ENCODE peak calls at places on chromosome 21, in seven cellular contexts. Y is neuronal stem cell, C is H9, G is mesendoderm, F is IMR-90, A is mesenchymal stem cell, P is H1. E is an unnamed sample.
A peak's percentile ranks its signal among the peaks of the same experiment; 100 is the strongest.

GRCh38 chr21:42003051-42003461 is 7.1 kb downstream of the ZBTB21 start:
- DNase-seq in A (peak; percentile 50), F (peak; percentile 76), P (no peak), Y (no peak), C (no peak), G (no peak), E (peak; percentile 55)

GRCh38 chr21:41611966-41612606 is 104.1 kb upstream of the TMPRSS2 start:
- DNase-seq in F (peak; percentile 15), G (peak; percentile 76), P (peak; percentile 73), C (peak; percentile 73), Y (no peak), A (no peak), E (peak; percentile 53)

GRCh38 chr21:25859264-25859931 is 124.6 kb downstream of the GABPA start:
- DNase-seq in A (no peak), C (no peak), G (no peak), Y (no peak), F (peak; percentile 84), P (no peak), E (no peak)

GRCh38 chr21:15289896-15290841 is 225.4 kb upstream of the NRIP1 start:
- DNase-seq in A (no peak), C (peak; percentile 92), P (peak; percentile 72), F (no peak), G (peak; percentile 62), Y (peak; percentile 30), E (peak; percentile 72)

GRCh38 chr21:28781602-28782274 is 210.9 kb downstream of the LTN1 start:
- DNase-seq in A (peak; percentile 30), G (no peak), P (no peak), F (peak; percentile 51), C (no peak), Y (no peak), E (no peak)

GRCh38 chr21:26748066-26748465 is 97.1 kb downstream of the ADAMTS1 start:
- DNase-seq in C (no peak), A (no peak), G (no peak), F (no peak), P (no peak), Y (no peak), E (no peak)

GRCh38 chr21:25402134-25402957 is 204.9 kb downstream of the MRPL39 start:
- DNase-seq in G (no peak), C (no peak), P (no peak), A (no peak), Y (no peak), F (no peak), E (no peak)

GRCh38 chr21:34846601-34847112 is 177.9 kb downstream of the CLIC6 start:
- DNase-seq in F (peak; percentile 89), Y (peak; percentile 8), P (no peak), A (peak; percentile 83), C (no peak), G (peak; percentile 67), E (peak; percentile 95)

GRCh38 chr21:26120833-26121232 is 49.7 kb downstream of the APP start:
- DNase-seq in P (no peak), Y (no peak), F (no peak), C (peak; percentile 64), A (no peak), G (peak; percentile 87), E (peak; percentile 75)

GRCh38 chr21:26425576-26425975 is 147.5 kb downstream of the CYYR1 start:
- DNase-seq in F (no peak), Y (no peak), C (no peak), A (no peak), G (no peak), P (no peak), E (no peak)

GRCh38 chr21:41573902-41574690 is 66.1 kb upstream of the TMPRSS2 start:
- DNase-seq in F (no peak), G (no peak), Y (no peak), A (no peak), P (no peak), C (no peak), E (no peak)

GRCh38 chr21:44572959-44573583 is 458 bp upstream of the KRTAP10-4 start:
- DNase-seq in Y (no peak), C (no peak), G (no peak), P (peak; percentile 35), A (peak; percentile 0), F (peak; percentile 2), E (no peak)

GRCh38 chr21:41612674-41613250 is 104.8 kb upstream of the TMPRSS2 start:
- DNase-seq in F (peak; percentile 90), Y (peak; percentile 63), A (peak; percentile 22), C (peak; percentile 77), P (peak; percentile 88), G (peak; percentile 82), E (peak; percentile 84)

GRCh38 chr21:38363684-38364083 is 106.9 kb downstream of the KCNJ15 start:
- DNase-seq in G (no peak), Y (no peak), A (no peak), C (no peak), P (no peak), F (no peak), E (no peak)

GRCh38 chr21:22374218-22374969 is 1376.2 kb downstream of the NCAM2 start:
- DNase-seq in P (peak; percentile 48), C (peak; percentile 50), A (no peak), G (peak; percentile 86), F (no peak), Y (peak; percentile 5), E (no peak)

GRCh38 chr21:37503848-37504467 is 137.4 kb downstream of the DYRK1A start:
- DNase-seq in F (peak; percentile 87), A (peak; percentile 85), P (no peak), Y (no peak), G (peak; percentile 25), C (no peak), E (no peak)

GRCh38 chr21:38258803-38259485 is 2.2 kb downstream of the KCNJ15 start:
- DNase-seq in Y (no peak), G (no peak), F (peak; percentile 98), C (no peak), A (peak; percentile 68), P (no peak), E (peak; percentile 71)

GRCh38 chr21:45146301-45146700 is 71.9 kb downstream of the ADARB1 start:
- DNase-seq in Y (no peak), C (no peak), P (no peak), F (no peak), G (no peak), A (no peak), E (no peak)

GRCh38 chr21:43211085-43212071 is 42.6 kb downstream of the CRYAA start:
- DNase-seq in F (no peak), G (peak; percentile 49), P (no peak), C (peak; percentile 59), A (no peak), Y (no peak), E (no peak)

GRCh38 chr21:40334159-40334558 is 466.9 kb downstream of the PCP4 start:
- DNase-seq in P (no peak), A (no peak), F (no peak), G (no peak), Y (no peak), C (no peak), E (peak; percentile 67)
- H3K79me1 ChIP-seq in P (no peaks in the 10 kb centered on the region), A (no peaks in the 10 kb centered on the region), F (no peaks in the 10 kb centered on the region), G (no peaks in the 10 kb centered on the region), Y (no peaks in the 10 kb centered on the region), C (no peaks in the 10 kb centered on the region), E (no peaks in the 10 kb centered on the region)

DNA sequence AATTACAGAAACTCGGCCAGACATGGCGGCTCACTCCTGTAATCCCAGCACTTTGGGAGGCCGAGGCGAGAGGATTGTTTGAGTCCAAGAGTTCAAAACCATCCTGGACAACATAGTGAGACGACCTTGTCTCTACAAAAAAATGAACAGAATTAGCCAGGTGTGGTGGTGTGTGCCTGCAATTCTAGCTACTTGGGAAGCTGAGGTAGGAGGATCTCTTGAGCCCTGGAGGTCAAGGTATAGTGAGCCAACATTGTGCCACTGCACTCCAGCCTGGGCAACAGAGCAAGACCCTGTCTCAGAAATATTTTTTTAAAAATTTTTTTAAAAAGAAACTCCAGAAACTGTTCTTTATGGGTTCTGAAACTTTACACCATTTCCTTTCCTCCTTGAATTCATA is 38.4 kb upstream of the IFNGR2 start:
- DNase-seq in P (no peak), C (no peak), A (no peak), F (no peak), G (no peak), Y (no peak), E (no peak)
- H3K4me2 ChIP-seq in P (no peak overlapping the region), C (no peak overlapping the region), A (no peak overlapping the region), F (no peak overlapping the region), G (no peak overlapping the region), Y (no peak overlapping the region), E (no peak overlapping the region)

GRCh38 chr21:31872452-31873274 is at the start of gene HUNK:
- DNase-seq in G (peak; percentile 81), F (peak; percentile 54), C (peak; percentile 62), A (peak; percentile 38), P (no peak), Y (peak; percentile 73), E (peak; percentile 75)
- H3K79me1 ChIP-seq in G (peaks cover 11% of the 10 kb centered on the region), F (peaks cover 20% of the 10 kb centered on the region), C (no peaks in the 10 kb centered on the region), A (no peaks in the 10 kb centered on the region), P (peaks cover 3% of the 10 kb centered on the region), Y (peaks cover 6% of the 10 kb centered on the region), E (peaks cover 4% of the 10 kb centered on the region)

DNA sequence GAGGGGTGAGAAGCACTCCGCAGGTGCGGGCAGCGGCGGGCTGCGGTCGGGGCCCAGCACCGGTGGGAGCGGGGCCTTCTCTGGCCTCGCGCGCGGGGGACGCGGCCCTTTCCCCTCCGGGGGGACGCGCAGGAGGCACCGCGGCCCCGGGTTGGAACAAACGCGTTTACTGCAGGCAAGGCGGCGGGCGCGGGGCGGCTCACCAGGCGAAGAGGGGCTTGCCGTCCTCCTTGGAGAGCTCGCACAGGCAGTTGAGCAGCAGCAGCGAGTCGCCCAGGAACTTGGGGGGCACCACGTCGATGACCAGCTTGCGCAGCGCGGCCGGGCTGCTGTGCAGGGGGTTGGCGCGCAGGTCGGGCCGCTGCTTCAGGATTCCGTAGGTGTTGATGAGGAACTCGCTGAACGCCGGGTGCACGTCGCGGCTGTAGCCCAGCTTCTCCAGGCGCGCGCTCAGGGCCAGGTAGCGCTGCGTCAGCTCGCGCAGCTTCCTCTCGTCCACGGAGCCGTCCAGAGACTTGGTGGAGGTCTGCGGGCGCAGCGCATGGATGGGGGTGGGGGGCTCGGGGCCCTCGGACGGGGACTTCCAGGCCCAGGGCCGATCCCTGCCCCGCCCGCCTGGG is 5.9 kb upstream of the FTCD start:
- DNase-seq in G (no peak), Y (no peak), P (peak; percentile 42), C (peak; percentile 27), A (no peak), F (no peak), E (no peak)
- H3K4me2 ChIP-seq in G (no peak overlapping the region), Y (no peak overlapping the region), P (no peak overlapping the region), C (no peak overlapping the region), A (no peak overlapping the region), F (no peak overlapping the region), E (no peak overlapping the region)

GRCh38 chr21:24375201-24375600 is 1232.1 kb downstream of the MRPL39 start:
- DNase-seq in F (no peak), A (no peak), P (peak; percentile 56), Y (no peak), G (peak; percentile 65), C (peak; percentile 32), E (no peak)

GRCh38 chr21:24369751-24370150 is 1237.5 kb downstream of the MRPL39 start:
- DNase-seq in Y (no peak), C (no peak), P (no peak), A (no peak), G (no peak), F (peak; percentile 2), E (no peak)

GRCh38 chr21:24367936-24368335 is 1239.3 kb downstream of the MRPL39 start:
- DNase-seq in P (no peak), F (peak; percentile 43), A (no peak), C (no peak), G (peak; percentile 3), Y (no peak), E (no peak)

DNA sequence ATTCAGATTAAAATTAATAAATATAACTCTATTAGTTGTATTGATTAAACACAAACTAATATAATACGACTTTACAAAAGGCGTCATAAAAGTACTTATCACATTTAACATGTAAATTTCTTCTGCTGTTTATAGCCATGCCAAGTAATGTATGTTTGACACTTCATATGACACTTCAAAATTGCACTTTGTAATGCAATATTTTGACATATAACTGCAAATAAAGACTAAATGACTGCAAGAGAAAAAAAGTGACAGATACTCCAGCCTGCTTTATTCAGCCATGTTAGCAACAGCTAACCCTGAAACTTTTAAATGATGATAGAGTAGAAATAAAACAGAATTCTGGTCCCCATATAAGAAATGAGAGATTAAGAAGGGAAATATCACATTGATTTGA is 1238.0 kb downstream of the MRPL39 start:
- DNase-seq in Y (no peak), G (no peak), C (no peak), P (no peak), A (no peak), F (no peak), E (no peak)
- H3K79me1 ChIP-seq in Y (no peaks in the 10 kb centered on the region), G (no peaks in the 10 kb centered on the region), C (no peaks in the 10 kb centered on the region), P (no peaks in the 10 kb centered on the region), A (no peaks in the 10 kb centered on the region), F (no peaks in the 10 kb centered on the region), E (no peaks in the 10 kb centered on the region)